ENCODE peak calls at places on chromosomes 12 and 14, in eight cellular contexts. A is psoas muscle; Y is CD8-positive, alpha-beta T cell; J is IMR-90; S is left lung; I is uterus; O is GM23248; T is colonic mucosa. G is an unnamed sample. For H3K4me1 and H3K36me3, the result is how much of the 10 kb centered on the place peaks cover.

GRCh38 chr14:100980823-100981222 is 77.3 kb upstream of the RTL1 start:
- DNase-seq in J (no peak), T (no peak), S (no peak), O (no peak), A (no peak), I (no peak), Y (no peak), G (no peak)

GRCh38 chr14:105092124-105092911 is 27.1 kb upstream of the GPR132 start:
- DNase-seq in Y (no peak), T (peak), A (no peak), O (peak), I (peak), S (peak), J (no peak), G (peak)

GRCh38 chr14:68590233-68590535 is 202.7 kb downstream of the ZFP36L1 start:
- DNase-seq in S (no peak), Y (no peak), O (no peak), T (no peak), J (no peak), I (no peak), A (no peak), G (no peak)

GRCh38 chr12:131260970-131261369 is 307.3 kb downstream of the ADGRD1 start:
- DNase-seq in T (no peak), S (no peak), O (no peak), Y (no peak), J (no peak), I (no peak), A (no peak), G (no peak)

GRCh38 chr12:22256634-22257033 is 77.9 kb downstream of the ST8SIA1 start:
- DNase-seq in I (no peak), S (no peak), A (no peak), T (no peak), Y (no peak), O (no peak), J (no peak), G (no peak)

GRCh38 chr12:47551426-47551851 is 154.4 kb downstream of the RPAP3 start:
- DNase-seq in Y (no peak), S (no peak), J (peak), I (peak), A (no peak), T (no peak), O (peak), G (no peak)

GRCh38 chr14:68593806-68594536 is 198.9 kb downstream of the ZFP36L1 start:
- DNase-seq in T (no peak), J (peak), I (peak), Y (no peak), A (no peak), S (no peak), O (no peak), G (no peak)

GRCh38 chr12:5948696-5949095 is 3.6 kb upstream of the ANO2 start:
- DNase-seq in Y (no peak), T (no peak), I (no peak), O (no peak), J (no peak), A (no peak), S (no peak), G (no peak)

GRCh38 chr12:108313236-108313608 is 25.9 kb downstream of the CMKLR1 start:
- DNase-seq in I (no peak), J (no peak), T (no peak), S (no peak), Y (no peak), O (peak), A (no peak), G (no peak)

GRCh38 chr12:127284870-127285431 is 982.0 kb upstream of the TMEM132C start:
- DNase-seq in Y (no peak), A (peak), J (peak), S (no peak), O (peak), I (no peak), T (no peak), G (no peak)

GRCh38 chr12:1309610-1310009 is 284.8 kb downstream of the FBXL14 start:
- DNase-seq in O (no peak), A (no peak), Y (no peak), I (no peak), J (no peak), T (no peak), S (no peak), G (no peak)
- H3K4me1 ChIP-seq in O (under half), A (under half), Y (under half), I (under half), J (under half), T (under half), S (under half), G (under half)

GRCh38 chr12:26195250-26195640 is at the start of gene SSPN:
- DNase-seq in O (peak), I (peak), A (peak), Y (no peak), T (peak), J (peak), S (peak), G (no peak)
- H3K27ac ChIP-seq in O (peak), I (peak), A (peak), Y (no peak), T (peak), J (peak), S (peak), G (peak)

GRCh38 chr14:88521818-88522217 is 33.0 kb downstream of the PTPN21 start:
- DNase-seq in S (no peak), Y (no peak), I (no peak), J (peak), O (peak), A (no peak), T (no peak), G (no peak)

GRCh38 chr14:88516742-88517418 is 37.9 kb downstream of the PTPN21 start:
- DNase-seq in J (no peak), A (no peak), S (no peak), Y (no peak), I (no peak), T (no peak), O (no peak), G (no peak)

GRCh38 chr14:88518592-88519512 is 36.0 kb downstream of the PTPN21 start:
- DNase-seq in J (peak), A (no peak), Y (no peak), O (peak), I (no peak), T (no peak), S (no peak), G (no peak)

GRCh38 chr14:88522393-88522792 is 32.4 kb downstream of the PTPN21 start:
- DNase-seq in T (no peak), J (no peak), I (no peak), A (no peak), O (no peak), Y (no peak), S (no peak), G (no peak)

GRCh38 chr14:88519907-88520306 is 34.9 kb downstream of the PTPN21 start:
- DNase-seq in T (no peak), S (no peak), J (no peak), O (no peak), A (no peak), Y (no peak), I (no peak), G (no peak)
- H3K36me3 ChIP-seq in T (under half), S (under half), J (under half), O (under half), A (under half), Y (under half), I (under half), G (under half)

GRCh38 chr12:115035536-115036107 is 351.6 kb upstream of the TBX3 start:
- DNase-seq in O (no peak), S (no peak), J (no peak), T (no peak), I (no peak), Y (no peak), A (no peak), G (no peak)
- H3K4me1 ChIP-seq in O (under half), S (under half), J (under half), T (under half), I (under half), Y (under half), A (under half), G (under half)

GRCh38 chr12:120110550-120111501 is 5.7 kb downstream of the RAB35 start:
- DNase-seq in O (no peak), A (peak), J (no peak), I (no peak), Y (peak), S (peak), T (no peak), G (peak)
- H3K27ac ChIP-seq in O (no peak), A (no peak), J (no peak), I (no peak), Y (peak), S (peak), T (peak), G (no peak)

DNA sequence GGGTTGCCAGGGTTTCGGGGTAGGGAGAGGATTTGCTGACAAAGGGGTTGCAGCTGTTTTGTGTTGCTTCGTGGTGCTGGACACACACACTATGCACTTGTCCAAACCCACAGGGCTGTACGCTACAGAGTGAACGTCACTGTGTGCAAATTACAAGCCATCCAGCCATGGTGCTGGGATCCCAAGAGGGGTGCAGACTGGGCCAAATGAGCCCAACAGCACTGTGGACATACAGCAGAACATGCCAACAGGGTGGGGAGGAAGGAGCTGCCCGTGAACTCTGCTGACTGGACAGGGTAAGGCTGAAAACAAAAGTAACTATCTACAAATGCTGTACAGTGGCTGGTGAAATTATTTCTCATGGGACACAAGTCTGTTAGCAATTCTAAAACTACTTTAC is 25.2 kb downstream of the POLE start:
- DNase-seq in Y (no peak), I (no peak), A (no peak), O (no peak), J (no peak), T (no peak), S (no peak), G (no peak)
- H3K36me3 ChIP-seq in Y (under half), I (under half), A (half or more), O (under half), J (half or more), T (under half), S (half or more), G (half or more)

DNA sequence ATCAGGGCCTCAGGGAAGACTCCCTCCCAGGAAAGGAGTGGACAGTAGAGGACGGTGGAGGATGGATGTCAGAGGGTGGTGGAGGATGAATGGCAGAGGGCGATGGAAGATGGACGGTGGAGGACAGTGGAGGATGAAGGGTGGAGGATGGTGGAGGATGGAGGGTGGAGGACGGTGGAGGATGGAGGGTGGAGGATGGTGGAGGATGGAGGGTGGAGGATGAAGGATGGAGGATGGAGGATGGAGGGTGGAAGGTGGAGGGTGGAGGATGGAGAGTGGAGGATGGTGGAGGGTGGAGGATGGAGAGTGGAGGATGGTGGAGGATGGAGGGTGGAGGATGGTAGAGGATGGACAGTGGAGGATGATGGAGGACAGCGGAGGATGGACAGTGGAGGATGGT is 95.9 kb downstream of the LRRC74A start:
- DNase-seq in T (no peak), O (no peak), J (no peak), I (no peak), A (no peak), S (no peak), Y (no peak), G (no peak)
- H3K4me1 ChIP-seq in T (under half), O (under half), J (under half), I (under half), A (under half), S (under half), Y (under half), G (under half)

GRCh38 chr12:29337325-29337724 is 43.6 kb downstream of the ERGIC2 start:
- DNase-seq in S (no peak), O (no peak), Y (no peak), T (no peak), I (no peak), A (no peak), J (no peak), G (no peak)
- H3K27ac ChIP-seq in S (no peak), O (no peak), Y (no peak), T (no peak), I (no peak), A (no peak), J (no peak), G (no peak)

G was measured in ascending aorta.